ENCODE peak calls at places on chromosomes 13 and 19, in seven cellular contexts. V is HT-29, I is H4, Z is SIG-M5, W is HFFc6, X is nephron progenitor cell, H is EH. F is an unnamed sample.

GRCh38 chr19:4543444-4543843 is 3.6 kb upstream of the LRG1 start:
- DNase-seq in V (no peak), I (no peak), Z (no peak), W (no peak), X (no peak), H (no peak), F (no peak)

GRCh38 chr19:49489601-49490167 is 2.3 kb downstream of the RPL13A start:
- DNase-seq in V (peak), I (no peak), Z (no peak), W (no peak), X (no peak), H (no peak), F (no peak)

GRCh38 chr19:47608074-47608907 is 643 bp upstream of the BICRA start:
- DNase-seq in V (peak), I (peak), Z (no peak), W (peak), X (peak), H (peak), F (peak)

GRCh38 chr13:41700790-41701310 is 243.5 kb downstream of the RGCC start:
- DNase-seq in V (no peak), I (peak), Z (no peak), W (peak), X (no peak), H (peak), F (peak)

GRCh38 chr13:80379245-80379644 is 38.3 kb upstream of the SPRY2 start:
- DNase-seq in V (no peak), I (no peak), Z (no peak), W (peak), X (no peak), H (peak), F (peak)

GRCh38 chr19:48907671-48908070 is 7.6 kb downstream of the NUCB1 start:
- DNase-seq in V (no peak), I (no peak), Z (no peak), W (no peak), X (no peak), H (no peak), F (no peak)

GRCh38 chr19:29378126-29378525 is 147.7 kb upstream of the VSTM2B start:
- DNase-seq in V (no peak), I (no peak), Z (no peak), W (no peak), X (no peak), H (no peak), F (no peak)

GRCh38 chr13:35718084-35718483 is 241.6 kb upstream of the MAB21L1 start:
- DNase-seq in V (no peak), I (peak), Z (no peak), W (no peak), X (no peak), H (no peak), F (no peak)

GRCh38 chr19:23799321-23799720 is 40.6 kb upstream of the ZNF681 start:
- DNase-seq in V (no peak), I (no peak), Z (no peak), W (no peak), X (no peak), H (no peak), F (no peak)

GRCh38 chr19:19321143-19321577 is 531 bp downstream of the MAU2 start:
- DNase-seq in V (peak), I (no peak), Z (no peak), W (no peak), X (peak), H (peak), F (no peak)

GRCh38 chr19:1247747-1248453 is 483 bp upstream of the MIDN start:
- DNase-seq in V (peak), I (peak), Z (no peak), W (peak), X (peak), H (peak), F (no peak)

GRCh38 chr19:40805258-40805868 is 6.4 kb downstream of the EGLN2 start:
- DNase-seq in V (no peak), I (no peak), Z (no peak), W (no peak), X (no peak), H (no peak), F (no peak)

GRCh38 chr19:16085115-16085514 is 8.8 kb downstream of the TPM4 start:
- DNase-seq in V (no peak), I (no peak), Z (no peak), W (peak), X (no peak), H (peak), F (no peak)

GRCh38 chr19:44909775-44910174 is 4.2 kb downstream of the APOE start:
- DNase-seq in V (no peak), I (no peak), Z (no peak), W (no peak), X (no peak), H (no peak), F (no peak)